ENCODE peak calls at places on chromosome 21, in ten cellular contexts. A is endothelial cell, Q is progenitor cell of endocrine pancreas, H is Peyer's patch, E is uterus, V is body of pancreas, P is spleen, G is mucosa of descending colon, L is fibroblast of mammary gland, J is lower lobe of right lung. Z is an unnamed sample.
A peak's percentile ranks its signal among the peaks of the same experiment; 100 is the strongest.

GRCh38 chr21:27329255-27329851 is 362.5 kb upstream of the ADAMTS5 start:
- DNase-seq in A (no peak), Q (no peak), H (no peak), E (peak; percentile 28), V (no peak), P (no peak), G (peak; percentile 14), L (peak; percentile 57), J (no peak), Z (no peak)

GRCh38 chr21:43273708-43274021 is 104.9 kb downstream of the CRYAA start:
- DNase-seq in A (no peak), Q (no peak), H (no peak), E (no peak), V (no peak), P (peak; percentile 41), G (no peak), L (no peak), J (peak; percentile 19), Z (no peak)

GRCh38 chr21:42781981-42782722 is 97.2 kb downstream of the WDR4 start:
- DNase-seq in A (no peak), Q (no peak), H (no peak), E (no peak), V (no peak), P (peak; percentile 74), G (peak; percentile 18), L (no peak), J (no peak), Z (no peak)

GRCh38 chr21:14632359-14632758 is 86.2 kb upstream of the SAMSN1 start:
- DNase-seq in A (no peak), Q (no peak), H (no peak), E (no peak), V (no peak), P (no peak), G (no peak), L (no peak), J (no peak), Z (no peak)

GRCh38 chr21:43611598-43612369 is 47.5 kb downstream of the HSF2BP start:
- DNase-seq in A (peak; percentile 73), Q (peak; percentile 44), H (peak; percentile 57), E (peak; percentile 64), V (peak; percentile 78), P (peak; percentile 78), G (peak; percentile 87), L (peak; percentile 60), J (peak; percentile 71), Z (peak; percentile 66)

GRCh38 chr21:14533555-14534400 is 12.3 kb downstream of the SAMSN1 start:
- DNase-seq in A (no peak), Q (no peak), H (no peak), E (no peak), V (no peak), P (no peak), G (no peak), L (peak; percentile 79), J (no peak), Z (peak; percentile 46)

GRCh38 chr21:41523175-41523574 is 15.2 kb upstream of the TMPRSS2 start:
- DNase-seq in A (no peak), Q (no peak), H (no peak), E (no peak), V (no peak), P (no peak), G (no peak), L (no peak), J (no peak), Z (no peak)

GRCh38 chr21:44509539-44509938 is 30.5 kb downstream of the KRTAP10-1 start:
- DNase-seq in A (no peak), Q (no peak), H (no peak), E (no peak), V (peak; percentile 96), P (no peak), G (peak; percentile 75), L (no peak), J (peak; percentile 88), Z (no peak)

GRCh38 chr21:29245104-29245643 is 53.5 kb upstream of the BACH1 start:
- DNase-seq in A (no peak), Q (no peak), H (no peak), E (no peak), V (peak; percentile 20), P (no peak), G (no peak), L (peak; percentile 42), J (no peak), Z (peak; percentile 22)

GRCh38 chr21:44874497-44875331 is 1.2 kb upstream of the PTTG1IP start:
- DNase-seq in A (peak; percentile 32), Q (no peak), H (peak; percentile 45), E (peak; percentile 78), V (peak; percentile 82), P (peak; percentile 93), G (peak; percentile 69), L (no peak), J (peak; percentile 85), Z (no peak)

GRCh38 chr21:43981871-43982210 is 30.3 kb upstream of the TRAPPC10 start:
- DNase-seq in A (no peak), Q (no peak), H (no peak), E (no peak), V (no peak), P (no peak), G (no peak), L (no peak), J (no peak), Z (no peak)

GRCh38 chr21:42466700-42467612 is 29.1 kb downstream of the RSPH1 start:
- DNase-seq in A (no peak), Q (no peak), H (no peak), E (no peak), V (peak; percentile 55), P (no peak), G (peak; percentile 54), L (no peak), J (no peak), Z (peak; percentile 56)

GRCh38 chr21:41283211-41283818 is 33.3 kb upstream of the FAM3B start:
- DNase-seq in A (peak; percentile 50), Q (peak; percentile 31), H (peak; percentile 27), E (peak; percentile 49), V (peak; percentile 67), P (no peak), G (peak; percentile 68), L (peak; percentile 90), J (no peak), Z (peak; percentile 77)

GRCh38 chr21:29287383-29287782 is 11.3 kb upstream of the BACH1 start:
- DNase-seq in A (no peak), Q (no peak), H (no peak), E (no peak), V (no peak), P (no peak), G (no peak), L (peak; percentile 44), J (no peak), Z (no peak)

GRCh38 chr21:44871576-44872265 is 1.8 kb downstream of the PTTG1IP start:
- DNase-seq in A (no peak), Q (no peak), H (no peak), E (peak; percentile 39), V (peak; percentile 24), P (no peak), G (peak; percentile 76), L (peak; percentile 90), J (no peak), Z (no peak)

GRCh38 chr21:44013380-44014088 is 1.4 kb downstream of the TRAPPC10 start:
- DNase-seq in A (peak; percentile 20), Q (no peak), H (peak; percentile 49), E (no peak), V (no peak), P (no peak), G (peak; percentile 33), L (no peak), J (no peak), Z (peak; percentile 48)

DNA sequence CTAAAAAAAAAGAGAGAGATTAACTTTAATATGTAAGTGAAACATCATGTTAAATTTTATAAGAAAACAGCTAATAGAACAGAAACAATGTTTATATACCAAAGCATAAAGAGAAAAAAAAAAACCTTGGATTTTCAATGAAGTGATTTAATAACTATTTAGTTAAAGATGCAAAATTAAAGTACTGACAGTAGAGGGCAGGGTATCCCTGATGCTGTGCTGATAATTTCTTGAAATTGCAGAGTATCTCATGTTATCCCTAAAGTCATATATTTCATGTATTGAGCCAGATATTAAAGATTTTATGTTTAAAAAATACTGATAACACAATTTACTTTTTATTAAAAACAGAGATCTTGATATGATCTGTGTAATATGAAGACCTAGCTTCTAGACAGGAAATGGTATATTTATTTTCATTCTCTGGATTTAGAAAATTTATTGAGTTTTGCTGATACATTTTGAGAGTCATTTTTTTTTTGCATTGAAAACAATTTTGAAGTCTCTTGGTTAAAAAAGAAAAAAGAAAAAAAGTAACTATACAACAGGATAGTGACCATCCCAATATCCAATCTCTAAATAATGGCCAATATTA is 273.2 kb downstream of the USP25 start:
- DNase-seq in A (no peak), Q (no peak), H (no peak), E (no peak), V (no peak), P (no peak), G (no peak), L (peak; percentile 64), J (no peak), Z (no peak)
- TF ChIP-seq CTCF in A (peak; percentile 41), Q (peak; percentile 44), H (no peak), E (peak; percentile 57), V (no peak), P (no peak), G (no peak), L (peak; percentile 71), J (peak; percentile 9), Z (no peak)

GRCh38 chr21:34544032-34544496 is 32.1 kb upstream of the KCNE1 start:
- DNase-seq in A (peak; percentile 76), Q (peak; percentile 47), H (peak; percentile 35), E (peak; percentile 60), V (peak; percentile 92), P (no peak), G (peak; percentile 94), L (peak; percentile 75), J (peak; percentile 69), Z (no peak)
- TF ChIP-seq CTCF in A (peak; percentile 78), Q (peak; percentile 69), H (no peak), E (peak; percentile 39), V (peak; percentile 48), P (peak; percentile 55), G (no peak), L (peak; percentile 69), J (peak; percentile 70), Z (no peak)

DNA sequence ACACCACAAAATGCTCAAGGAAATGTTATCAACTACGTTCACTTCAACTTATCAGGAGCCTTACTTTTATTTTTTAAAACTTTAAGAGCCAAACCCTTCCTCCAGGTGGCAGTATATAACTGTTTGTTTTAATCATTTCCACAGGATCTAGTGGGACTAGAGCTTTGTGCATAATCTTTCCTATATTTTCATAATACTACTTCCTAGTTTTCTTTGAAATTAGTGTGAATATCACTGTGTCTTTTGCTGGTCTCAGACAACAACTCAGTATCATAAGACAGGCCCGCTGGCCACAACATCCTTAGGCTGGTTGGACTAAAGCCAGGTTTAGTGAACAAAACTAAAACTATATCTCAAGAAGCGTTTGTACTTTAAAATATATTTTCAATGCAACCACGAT is 145.5 kb downstream of the TIAM1 start:
- DNase-seq in A (no peak), Q (no peak), H (no peak), E (no peak), V (no peak), P (no peak), G (peak; percentile 48), L (peak; percentile 74), J (no peak), Z (peak; percentile 38)
- TF ChIP-seq CTCF in A (peak; percentile 70), Q (peak; percentile 79), H (peak; percentile 51), E (peak; percentile 70), V (peak; percentile 35), P (peak; percentile 63), G (peak; percentile 14), L (peak; percentile 68), J (peak; percentile 75), Z (peak; percentile 43)

DNA sequence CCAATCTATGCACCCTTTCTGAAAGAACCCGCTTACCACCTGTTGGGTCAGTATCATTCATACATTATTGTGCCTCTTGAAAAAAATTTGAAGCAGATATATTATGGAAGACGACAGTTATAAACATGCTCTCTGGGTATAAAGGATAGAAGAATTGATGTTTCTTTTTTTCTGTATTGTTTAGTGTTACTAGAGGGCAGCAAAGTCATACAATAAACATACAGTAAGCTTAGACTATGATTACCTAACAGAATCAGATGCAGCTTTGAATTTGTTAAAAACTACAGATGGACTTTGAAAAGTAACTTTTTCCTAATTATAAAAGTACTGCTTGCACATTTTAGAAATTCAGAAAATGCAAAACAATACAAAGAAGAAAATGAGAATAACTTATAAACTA is 11.1 kb upstream of the PAXBP1 start:
- DNase-seq in A (no peak), Q (no peak), H (no peak), E (no peak), V (no peak), P (no peak), G (no peak), L (peak; percentile 25), J (no peak), Z (no peak)
- TF ChIP-seq CTCF in A (no peak), Q (no peak), H (no peak), E (no peak), V (no peak), P (no peak), G (no peak), L (no peak), J (no peak), Z (no peak)